ENCODE peak calls at places on chromosomes 7 and 10, in ten cellular contexts. A, D, O, W, N, B, V, L, J and K are unnamed samples.

GRCh38 chr10:71985542-71986250 is 21.5 kb downstream of the CHST3 start:
- DNase-seq in A (no peak), D (no peak), O (peak; percentile 54), W (peak; percentile 69), N (peak; percentile 69), B (no peak), V (no peak), L (peak; percentile 76), J (no peak), K (no peak)

GRCh38 chr7:150378115-150378852 is 846 bp upstream of the ZNF775 start:
- DNase-seq in A (peak; percentile 68), D (peak; percentile 91), O (peak; percentile 78), W (peak; percentile 39), N (peak; percentile 57), B (no peak), V (no peak), L (peak; percentile 83), J (peak; percentile 55), K (no peak)

GRCh38 chr7:130632111-130632510 is 36.4 kb downstream of the COPG2 start:
- DNase-seq in A (no peak), D (no peak), O (no peak), W (peak; percentile 30), N (peak; percentile 72), B (no peak), V (no peak), L (peak; percentile 36), J (no peak), K (no peak)

GRCh38 chr7:45890902-45891461 is 2.7 kb downstream of the IGFBP1 start:
- DNase-seq in A (no peak), D (peak; percentile 54), O (no peak), W (no peak), N (peak; percentile 53), B (no peak), V (no peak), L (peak; percentile 53), J (no peak), K (no peak)

GRCh38 chr10:47354162-47354561 is 6.0 kb downstream of the RBP3 start:
- DNase-seq in A (no peak), D (no peak), O (no peak), W (peak; percentile 23), N (peak; percentile 5), B (no peak), V (no peak), L (no peak), J (no peak), K (no peak)

GRCh38 chr10:110016037-110016436 is 8.3 kb downstream of the ADD3 start:
- DNase-seq in A (no peak), D (no peak), O (peak; percentile 48), W (no peak), N (peak; percentile 28), B (no peak), V (no peak), L (no peak), J (no peak), K (no peak)

GRCh38 chr10:23099816-23100215 is 4.4 kb downstream of the MSRB2 start:
- DNase-seq in A (no peak), D (no peak), O (no peak), W (no peak), N (peak; percentile 7), B (no peak), V (no peak), L (no peak), J (no peak), K (no peak)

GRCh38 chr7:132234751-132235150 is 341.5 kb downstream of the PLXNA4 start:
- DNase-seq in A (no peak), D (no peak), O (no peak), W (no peak), N (no peak), B (no peak), V (no peak), L (peak; percentile 38), J (no peak), K (no peak)

GRCh38 chr7:100247152-100247757 is 27.5 kb downstream of the PVRIG start:
- DNase-seq in A (no peak), D (no peak), O (peak; percentile 15), W (peak; percentile 70), N (peak; percentile 86), B (no peak), V (no peak), L (peak; percentile 29), J (no peak), K (no peak)

GRCh38 chr7:151351967-151352366 is 10.4 kb downstream of the NUB1 start:
- DNase-seq in A (no peak), D (no peak), O (no peak), W (no peak), N (no peak), B (no peak), V (peak; percentile 77), L (no peak), J (no peak), K (no peak)

GRCh38 chr10:118669020-118669766 is 73.7 kb upstream of the PRLHR start:
- DNase-seq in A (no peak), D (no peak), O (peak; percentile 79), W (peak; percentile 77), N (peak; percentile 52), B (no peak), V (no peak), L (peak; percentile 6), J (no peak), K (no peak)

GRCh38 chr10:58319599-58319998 is 15.2 kb upstream of the UBE2D1 start:
- DNase-seq in A (no peak), D (no peak), O (no peak), W (no peak), N (no peak), B (no peak), V (no peak), L (peak; percentile 2), J (no peak), K (no peak)

GRCh38 chr7:48424731-48425130 is 253.5 kb downstream of the ABCA13 start:
- DNase-seq in A (no peak), D (peak; percentile 52), O (no peak), W (peak; percentile 13), N (peak; percentile 6), B (no peak), V (no peak), L (no peak), J (no peak), K (no peak)

GRCh38 chr7:7829667-7830066 is 111.3 kb upstream of the RPA3 start:
- DNase-seq in A (no peak), D (no peak), O (no peak), W (no peak), N (no peak), B (no peak), V (no peak), L (no peak), J (no peak), K (no peak)

DNA sequence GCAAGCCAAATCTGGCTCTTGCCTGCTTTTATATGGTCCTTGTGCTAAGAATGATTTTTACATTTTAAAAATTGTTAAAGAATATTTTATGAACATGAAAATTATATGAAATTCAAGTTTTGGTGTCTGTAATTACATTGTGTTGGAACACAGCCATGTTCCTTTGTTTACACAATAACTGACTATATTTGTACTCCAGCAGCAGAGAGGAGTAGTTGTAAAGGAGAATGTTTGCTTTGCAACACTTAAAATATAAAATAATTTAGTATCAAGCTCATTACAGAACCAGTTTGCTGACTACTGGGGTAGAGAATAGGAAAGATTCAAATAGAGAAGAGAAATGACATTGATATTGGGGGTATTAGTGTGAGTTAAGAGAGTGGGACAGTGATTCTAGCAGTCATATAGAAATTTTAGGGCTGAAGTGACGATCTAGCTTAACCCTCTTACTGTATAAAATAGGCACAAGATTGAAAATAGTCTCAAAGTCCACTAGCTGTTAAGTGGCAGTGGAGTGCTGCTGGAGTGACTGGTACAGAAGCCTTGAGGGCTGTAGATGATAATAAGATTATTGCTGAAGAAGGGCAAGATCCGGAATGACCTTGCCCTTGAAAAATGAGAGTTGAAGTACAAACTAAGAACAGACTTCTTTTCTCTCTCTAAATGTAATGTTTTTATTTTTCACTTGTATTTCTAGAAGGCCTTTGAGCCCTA is 28.2 kb downstream of the SGPL1 start:
- DNase-seq in A (no peak), D (no peak), O (no peak), W (no peak), N (no peak), B (no peak), V (no peak), L (no peak), J (no peak), K (no peak)
- H3K36me3 ChIP-seq in A (peaks cover 10% of the 10 kb centered on the region), D (no peaks in the 10 kb centered on the region), O (no peaks in the 10 kb centered on the region), W (peaks cover 5% of the 10 kb centered on the region), N (peaks cover 5% of the 10 kb centered on the region), B (no peaks in the 10 kb centered on the region), V (peaks cover 11% of the 10 kb centered on the region), L (peaks cover 17% of the 10 kb centered on the region), J (peaks cover 27% of the 10 kb centered on the region), K (peaks cover 6% of the 10 kb centered on the region)

GRCh38 chr7:138555684-138556083 is 95.6 kb downstream of the TRIM24 start:
- DNase-seq in A (no peak), D (no peak), O (no peak), W (no peak), N (no peak), B (no peak), V (no peak), L (no peak), J (no peak), K (no peak)
- H3K36me3 ChIP-seq in A (peaks cover 81% of the 10 kb centered on the region), D (peaks cover 52% of the 10 kb centered on the region), O (peaks cover 23% of the 10 kb centered on the region), W (peaks cover 59% of the 10 kb centered on the region), N (peaks cover 40% of the 10 kb centered on the region), B (peaks cover 8% of the 10 kb centered on the region), V (peaks cover 97% of the 10 kb centered on the region), L (peaks cover 96% of the 10 kb centered on the region), J (peaks cover 100% of the 10 kb centered on the region), K (peaks cover 21% of the 10 kb centered on the region)

GRCh38 chr10:91816986-91817385 is 18.8 kb downstream of the TNKS2 start:
- DNase-seq in A (no peak), D (no peak), O (no peak), W (no peak), N (no peak), B (no peak), V (no peak), L (no peak), J (no peak), K (no peak)
- H3K36me3 ChIP-seq in A (peaks cover 56% of the 10 kb centered on the region), D (peaks cover 9% of the 10 kb centered on the region), O (no peaks in the 10 kb centered on the region), W (peaks cover 48% of the 10 kb centered on the region), N (peaks cover 40% of the 10 kb centered on the region), B (no peaks in the 10 kb centered on the region), V (peaks cover 68% of the 10 kb centered on the region), L (peaks cover 92% of the 10 kb centered on the region), J (peaks cover 78% of the 10 kb centered on the region), K (peaks cover 4% of the 10 kb centered on the region)

GRCh38 chr7:2219136-2219535 is 13.6 kb downstream of the MAD1L1 start:
- DNase-seq in A (no peak), D (no peak), O (no peak), W (no peak), N (no peak), B (peak; percentile 17), V (no peak), L (no peak), J (no peak), K (no peak)

GRCh38 chr7:2218444-2218785 is 14.3 kb downstream of the MAD1L1 start:
- DNase-seq in A (no peak), D (no peak), O (no peak), W (no peak), N (no peak), B (peak; percentile 18), V (no peak), L (no peak), J (no peak), K (no peak)

GRCh38 chr7:2217206-2217605 is 15.5 kb downstream of the MAD1L1 start:
- DNase-seq in A (no peak), D (no peak), O (no peak), W (no peak), N (no peak), B (peak; percentile 33), V (no peak), L (no peak), J (no peak), K (no peak)

GRCh38 chr7:2219606-2220005 is 13.1 kb downstream of the MAD1L1 start:
- DNase-seq in A (no peak), D (no peak), O (no peak), W (no peak), N (no peak), B (peak; percentile 48), V (no peak), L (no peak), J (no peak), K (no peak)

GRCh38 chr7:2217716-2218443 is 14.9 kb downstream of the MAD1L1 start:
- DNase-seq in A (no peak), D (no peak), O (no peak), W (no peak), N (peak; percentile 9), B (peak; percentile 56), V (no peak), L (no peak), J (no peak), K (no peak)
- H3K36me3 ChIP-seq in A (peaks cover 10% of the 10 kb centered on the region), D (no peaks in the 10 kb centered on the region), O (no peaks in the 10 kb centered on the region), W (peaks cover 44% of the 10 kb centered on the region), N (peaks cover 62% of the 10 kb centered on the region), B (no peaks in the 10 kb centered on the region), V (peaks cover 91% of the 10 kb centered on the region), L (peaks cover 67% of the 10 kb centered on the region), J (peaks cover 78% of the 10 kb centered on the region), K (peaks cover 9% of the 10 kb centered on the region)